ENCODE peak calls at places on chromosomes 1 and 21, in four cellular contexts. G, W, L and Y are unnamed samples. For H3K79me2, the result is how much of the 10 kb centered on the place peaks cover.

GRCh38 chr1:2598329-2598931 is 11.9 kb downstream of the PRXL2B start:
- DNase-seq in G (no peak), W (no peak), L (no peak), Y (no peak)

GRCh38 chr1:3984586-3984985 is 84.5 kb upstream of the C1orf174 start:
- DNase-seq in G (no peak), W (no peak), L (no peak), Y (no peak)

GRCh38 chr1:3577711-3578432 is 33.4 kb downstream of the MEGF6 start:
- DNase-seq in G (no peak), W (peak), L (no peak), Y (no peak)

GRCh38 chr1:166974647-166975345 is 544 bp downstream of the ILDR2 start:
- DNase-seq in G (no peak), W (no peak), L (peak), Y (peak)

GRCh38 chr1:56322211-56322610 is 257.2 kb downstream of the PLPP3 start:
- DNase-seq in G (no peak), W (peak), L (no peak), Y (no peak)

GRCh38 chr1:234533034-234533571 is 54.1 kb upstream of the TARBP1 start:
- DNase-seq in G (peak), W (peak), L (no peak), Y (no peak)

GRCh38 chr1:94745742-94746141 is 74.4 kb upstream of the SLC44A3 start:
- DNase-seq in G (no peak), W (no peak), L (no peak), Y (no peak)

GRCh38 chr1:40711465-40712404 is 20.2 kb downstream of the NFYC start:
- DNase-seq in G (peak), W (peak), L (no peak), Y (no peak)

GRCh38 chr1:55539652-55540512 is 324.7 kb upstream of the USP24 start:
- DNase-seq in G (no peak), W (no peak), L (no peak), Y (no peak)

GRCh38 chr1:205700865-205701401 is 20.6 kb upstream of the SLC45A3 start:
- DNase-seq in G (no peak), W (no peak), L (peak), Y (no peak)

GRCh38 chr1:47686731-47687617 is 249.1 kb downstream of the FOXD2 start:
- DNase-seq in G (no peak), W (no peak), L (peak), Y (no peak)

GRCh38 chr1:242454262-242455051 is 70.0 kb downstream of the PLD5 start:
- DNase-seq in G (peak), W (peak), L (peak), Y (no peak)

GRCh38 chr21:37866027-37866426 is 50.2 kb downstream of the KCNJ6 start:
- DNase-seq in G (peak), W (no peak), L (no peak), Y (no peak)

GRCh38 chr21:31503939-31504338 is 155.6 kb upstream of the SOD1 start:
- DNase-seq in G (peak), W (no peak), L (no peak), Y (no peak)

GRCh38 chr1:93603106-93603505 is 78.5 kb downstream of the BCAR3 start:
- DNase-seq in G (no peak), W (no peak), L (no peak), Y (no peak)

GRCh38 chr1:181104790-181105133 is 16.3 kb downstream of the IER5 start:
- DNase-seq in G (no peak), W (peak), L (peak), Y (peak)

GRCh38 chr1:7519861-7520408 is 251.2 kb upstream of the VAMP3 start:
- DNase-seq in G (no peak), W (no peak), L (no peak), Y (no peak)

GRCh38 chr1:168121314-168122029 is 15.3 kb downstream of the GPR161 start:
- DNase-seq in G (peak), W (peak), L (no peak), Y (no peak)

GRCh38 chr1:176789571-176790090 is 326.7 kb downstream of the PAPPA2 start:
- DNase-seq in G (peak), W (peak), L (peak), Y (no peak)

GRCh38 chr1:182555493-182555892 is 33.6 kb downstream of the RNASEL start:
- DNase-seq in G (no peak), W (no peak), L (no peak), Y (no peak)

GRCh38 chr1:2795926-2796325 is 5.6 kb downstream of the TTC34 start:
- DNase-seq in G (no peak), W (no peak), L (no peak), Y (no peak)

GRCh38 chr1:28074892-28075511 is 13.4 kb downstream of the EYA3 start:
- DNase-seq in G (no peak), W (no peak), L (no peak), Y (no peak)

GRCh38 chr21:34822957-34823356 is 154.2 kb downstream of the CLIC6 start:
- DNase-seq in G (peak), W (peak), L (peak), Y (no peak)

GRCh38 chr1:2068951-2069350 is 18.7 kb downstream of the PRKCZ start:
- DNase-seq in G (no peak), W (no peak), L (no peak), Y (no peak)

GRCh38 chr1:188670837-188671236 is 1806.8 kb downstream of the BRINP3 start:
- DNase-seq in G (peak), W (peak), L (peak), Y (no peak)

GRCh38 chr1:25170439-25170838 is 61.9 kb downstream of the SYF2 start:
- DNase-seq in G (no peak), W (no peak), L (no peak), Y (no peak)

GRCh38 chr1:108570128-108570527 is 10.2 kb downstream of the EEIG2 start:
- DNase-seq in G (peak), W (no peak), L (peak), Y (peak)

GRCh38 chr1:226397011-226397926 is 10.6 kb downstream of the PARP1 start:
- DNase-seq in G (no peak), W (no peak), L (peak), Y (no peak)

GRCh38 chr1:81710858-81711257 is 89.9 kb upstream of the ADGRL2 start:
- DNase-seq in G (no peak), W (no peak), L (no peak), Y (no peak)
- H3K79me2 ChIP-seq in G (under half), W (under half), L (under half), Y (under half)

GRCh38 chr1:39412892-39413291 is 78.5 kb upstream of the BMP8A start:
- DNase-seq in G (no peak), W (no peak), L (no peak), Y (no peak)

GRCh38 chr1:39409055-39409816 is 82.2 kb upstream of the BMP8A start:
- DNase-seq in G (peak), W (peak), L (peak), Y (peak)

GRCh38 chr1:39412079-39412478 is 79.4 kb upstream of the BMP8A start:
- DNase-seq in G (no peak), W (no peak), L (no peak), Y (no peak)

GRCh38 chr1:39411526-39411925 is 79.9 kb upstream of the BMP8A start:
- DNase-seq in G (no peak), W (peak), L (no peak), Y (no peak)

GRCh38 chr1:39410915-39411436 is 80.5 kb upstream of the BMP8A start:
- DNase-seq in G (peak), W (peak), L (peak), Y (peak)
- H3K9ac ChIP-seq in G (peak), W (no peak), L (peak), Y (peak)

GRCh38 chr1:197771388-197771787 is 3.9 kb downstream of the DENND1B start:
- DNase-seq in G (no peak), W (no peak), L (no peak), Y (no peak)

GRCh38 chr1:197770243-197770642 is 5.0 kb downstream of the DENND1B start:
- DNase-seq in G (no peak), W (no peak), L (no peak), Y (no peak)

GRCh38 chr1:197774691-197775281 is 494 bp downstream of the DENND1B start:
- DNase-seq in G (peak), W (peak), L (peak), Y (peak)

GRCh38 chr1:197773856-197774255 is 1.4 kb downstream of the DENND1B start:
- DNase-seq in G (no peak), W (no peak), L (no peak), Y (no peak)

GRCh38 chr1:197771904-197772561 is 3.2 kb downstream of the DENND1B start:
- DNase-seq in G (no peak), W (no peak), L (no peak), Y (no peak)
- H3K79me2 ChIP-seq in G (under half), W (under half), L (under half), Y (half or more)

DNA sequence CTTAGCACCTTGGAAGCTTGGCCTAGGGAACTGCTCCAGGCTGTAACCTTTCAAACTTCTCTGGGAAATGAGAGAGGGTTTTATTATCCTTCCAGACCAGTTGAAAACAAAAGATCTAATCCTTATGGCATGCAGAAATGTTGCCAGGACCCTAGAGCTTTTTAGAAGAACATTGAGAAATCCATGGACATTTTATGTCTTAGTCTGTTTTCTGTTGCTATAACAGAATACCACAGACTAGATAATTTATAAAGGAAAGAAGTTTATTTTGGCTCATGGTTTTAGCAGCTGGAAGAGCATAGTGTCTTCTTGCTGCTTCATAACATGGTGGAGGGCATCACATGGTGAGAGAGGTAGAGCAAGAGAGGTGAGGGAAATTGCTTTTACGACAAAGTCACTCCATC is 25.8 kb downstream of the OSBPL9 start:
- DNase-seq in G (no peak), W (peak), L (peak), Y (no peak)
- H3K9ac ChIP-seq in G (no peak), W (no peak), L (no peak), Y (no peak)

GRCh38 chr21:46650476-46651098 is 15.1 kb downstream of the PRMT2 start:
- DNase-seq in G (no peak), W (no peak), L (no peak), Y (no peak)
- H3K79me2 ChIP-seq in G (under half), W (under half), L (under half), Y (under half)

DNA sequence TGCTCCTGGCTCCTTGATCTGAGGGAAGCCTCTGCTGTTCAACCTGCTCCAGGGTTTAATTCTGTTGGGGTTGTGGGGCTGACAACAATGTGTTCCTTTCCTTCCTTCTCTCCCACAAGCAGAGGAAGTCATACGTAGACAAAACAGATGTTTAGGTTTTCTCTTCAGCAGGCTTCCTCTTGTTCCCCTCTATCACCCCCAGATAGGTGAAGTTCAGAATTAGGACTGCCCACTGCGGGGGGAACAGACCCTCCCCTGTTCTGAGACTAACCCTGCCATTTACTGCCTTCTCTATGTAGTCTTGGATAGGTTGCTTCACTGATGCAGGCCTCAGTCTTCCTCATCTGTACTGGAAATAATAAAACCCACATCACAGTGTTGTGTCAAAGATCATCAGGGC is 30.0 kb upstream of the NRDC start:
- DNase-seq in G (no peak), W (no peak), L (no peak), Y (no peak)
- H3K9ac ChIP-seq in G (no peak), W (no peak), L (no peak), Y (no peak)

DNA sequence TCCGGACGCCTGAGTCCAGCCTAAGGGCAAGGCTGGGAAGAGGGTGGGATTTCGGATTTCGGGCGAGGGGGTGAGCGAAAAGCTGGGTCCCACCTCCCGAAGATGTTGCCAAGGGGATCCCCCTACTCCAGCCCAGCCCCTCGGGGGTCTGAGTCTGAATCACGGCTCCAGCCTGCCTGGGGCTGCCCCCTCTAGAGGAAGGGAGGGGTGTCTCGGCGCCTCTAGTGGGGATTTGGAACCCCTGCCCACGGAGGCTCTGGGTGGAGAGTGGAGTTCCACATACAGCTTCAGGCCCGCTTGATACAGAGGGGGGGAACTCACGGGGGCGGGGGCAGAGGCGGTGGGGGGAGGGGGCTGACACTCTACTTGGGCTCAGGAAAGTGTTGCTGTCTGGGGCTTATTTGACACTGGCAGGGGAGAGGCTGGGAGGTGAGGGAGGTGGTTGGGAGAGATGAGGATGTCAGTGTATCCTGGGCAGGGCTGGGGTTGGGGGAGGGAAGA is 686 bp downstream of the KIRREL1 start:
- DNase-seq in G (no peak), W (no peak), L (no peak), Y (peak)
- H3K79me2 ChIP-seq in G (half or more), W (half or more), L (under half), Y (under half)

GRCh38 chr1:39190096-39190495 is 14.4 kb upstream of the MACF1 start:
- DNase-seq in G (no peak), W (no peak), L (no peak), Y (no peak)

GRCh38 chr1:39194398-39195051 is 10.0 kb upstream of the MACF1 start:
- DNase-seq in G (no peak), W (no peak), L (peak), Y (no peak)

GRCh38 chr1:39184354-39184818 is 20.1 kb upstream of the MACF1 start:
- DNase-seq in G (no peak), W (no peak), L (no peak), Y (no peak)

GRCh38 chr1:39187276-39188046 is 17.0 kb upstream of the MACF1 start:
- DNase-seq in G (peak), W (no peak), L (no peak), Y (no peak)

GRCh38 chr1:39189592-39190041 is 14.9 kb upstream of the MACF1 start:
- DNase-seq in G (peak), W (peak), L (no peak), Y (no peak)
- H3K9ac ChIP-seq in G (peak), W (no peak), L (no peak), Y (no peak)

GRCh38 chr1:207317561-207317960 is 3.9 kb upstream of the CD55 start:
- DNase-seq in G (no peak), W (no peak), L (peak), Y (no peak)
- H3K79me2 ChIP-seq in G (under half), W (under half), L (under half), Y (under half)